ENCODE peak calls at places on chromosomes 6 and 20, in four cellular contexts. S, Z, B and F are unnamed samples.

GRCh38 chr6:13038315-13039261 is 289.7 kb downstream of the TBC1D7 start:
- DNase-seq in S (no peak), B (no peak), Z (no peak), F (no peak)

GRCh38 chr6:14966111-14966901 is 279.6 kb upstream of the JARID2 start:
- DNase-seq in B (peak; percentile 33), Z (peak; percentile 66), S (peak; percentile 55), F (peak; percentile 40)

GRCh38 chr6:43123691-43124314 is 47.3 kb upstream of the SRF start:
- DNase-seq in B (no peak), S (peak; percentile 34), Z (no peak), F (no peak)

GRCh38 chr20:49510562-49511117 is 28.2 kb upstream of the KCNB1 start:
- DNase-seq in B (peak; percentile 83), Z (no peak), S (peak; percentile 95), F (peak; percentile 53)

GRCh38 chr20:44959082-44959895 is 908 bp downstream of the TOMM34 start:
- DNase-seq in B (peak; percentile 86), S (peak; percentile 84), Z (no peak), F (peak; percentile 94)

GRCh38 chr6:136011475-136011874 is 160.0 kb downstream of the PDE7B start:
- DNase-seq in B (peak; percentile 48), S (peak; percentile 32), Z (no peak), F (no peak)

GRCh38 chr6:158008894-158009891 is 27.5 kb downstream of the SYNJ2 start:
- DNase-seq in Z (no peak), B (peak; percentile 75), S (peak; percentile 84), F (peak; percentile 32)

GRCh38 chr20:46621492-46621891 is 29.8 kb downstream of the SLC13A3 start:
- DNase-seq in Z (no peak), S (peak; percentile 47), B (peak; percentile 82), F (no peak)

GRCh38 chr6:44056392-44057237 is 70.6 kb downstream of the MRPL14 start:
- DNase-seq in Z (no peak), B (peak; percentile 90), S (peak; percentile 59), F (no peak)

GRCh38 chr20:47125553-47126373 is 230.7 kb downstream of the ZMYND8 start:
- DNase-seq in B (no peak), Z (peak; percentile 40), S (peak; percentile 11), F (no peak)

DNA sequence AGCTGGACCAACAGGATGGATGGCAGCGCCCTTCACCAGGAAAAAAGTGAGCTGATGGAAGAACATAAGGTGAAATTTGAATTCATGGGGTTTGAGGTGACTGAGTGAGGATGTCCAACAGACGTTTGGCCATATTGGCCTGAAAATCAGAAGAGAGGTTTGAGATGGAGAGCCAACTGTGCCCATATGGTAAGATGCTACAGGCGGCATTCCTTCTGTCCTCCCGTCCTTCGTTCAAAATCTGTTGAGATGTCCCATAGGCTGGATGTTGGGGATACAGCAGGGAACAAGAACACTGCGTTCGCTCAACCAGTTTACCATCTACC is 468 bp upstream of the CMTR1 start:
- DNase-seq in Z (no peak), S (no peak), B (no peak), F (no peak)
- H3K27ac ChIP-seq in Z (peak overlapping the region; percentile 65), S (peak overlapping the region; percentile 81), B (peak overlapping the region; percentile 60), F (no peak overlapping the region)

GRCh38 chr20:32126919-32127318 is 17.4 kb downstream of the TM9SF4 start:
- DNase-seq in B (no peak), S (no peak), Z (no peak), F (no peak)
- H3K4me2 ChIP-seq in B (no peak overlapping the region), S (no peak overlapping the region), Z (no peak overlapping the region), F (no peak overlapping the region)

DNA sequence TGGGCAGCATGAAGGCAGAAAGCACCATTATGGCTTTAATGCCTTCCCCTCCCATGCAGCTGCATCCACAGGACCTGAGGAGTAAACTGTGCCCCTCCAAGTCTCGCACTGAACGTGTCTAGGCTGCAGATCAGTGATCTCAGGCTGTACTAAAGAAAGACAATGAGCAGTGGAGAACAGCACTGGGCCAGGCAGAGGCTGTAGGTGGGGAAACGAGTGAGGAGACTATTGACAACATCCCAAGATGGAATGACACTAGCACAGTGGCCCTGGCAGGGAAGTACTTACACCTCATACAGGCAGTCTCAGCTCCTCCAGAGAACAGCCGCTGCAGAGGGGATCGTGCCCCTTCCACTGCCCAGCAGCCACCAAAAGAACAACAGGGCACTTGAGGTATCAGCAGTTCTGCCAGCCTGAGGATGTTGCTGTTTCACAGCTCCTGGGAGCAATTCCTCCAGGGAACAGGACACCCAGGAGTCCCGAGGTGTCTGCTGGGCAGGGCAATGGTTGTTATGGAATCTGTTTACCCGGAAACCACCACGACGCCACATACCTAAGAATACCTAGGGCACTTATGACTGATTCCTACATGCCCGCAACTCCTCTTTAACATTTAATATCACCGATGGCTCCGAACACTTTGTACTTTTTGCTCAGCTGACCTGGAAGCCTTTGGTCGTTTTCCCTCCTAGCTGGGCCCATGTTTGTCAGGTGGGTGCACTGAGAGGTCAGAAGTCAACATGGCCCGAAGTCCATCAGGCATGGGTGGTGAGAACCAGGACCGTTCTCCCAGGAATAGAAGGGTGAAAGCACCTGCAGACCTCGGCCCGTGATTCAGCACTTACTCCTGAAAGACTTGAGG is 79.1 kb downstream of the SLC22A23 start:
- DNase-seq in Z (no peak), S (peak; percentile 30), B (peak; percentile 39), F (no peak)
- H3K27ac ChIP-seq in Z (no peak overlapping the region), S (no peak overlapping the region), B (no peak overlapping the region), F (no peak overlapping the region)

GRCh38 chr6:106145144-106145543 is 59.0 kb downstream of the PRDM1 start:
- DNase-seq in B (no peak), Z (no peak), S (no peak), F (no peak)
- H3K4me2 ChIP-seq in B (no peak overlapping the region), Z (no peak overlapping the region), S (no peak overlapping the region), F (peak overlapping the region; percentile 2)